ENCODE peak calls at places on chromosomes 4 and X, in five cellular contexts. Z is suprapubic skin; Q is stimulated activated CD4-positive, alpha-beta T cell treated with anti-CD3 and anti-CD28 coated beads, Interleukin-4, amount 100 ng/mL, for 24 hours; X is B cell; C is cardiac fibroblast. P is an unnamed sample.

GRCh38 chr4:173370130-173370476 is 651 bp upstream of the SAP30 start:
- DNase-seq in Z (peak), Q (peak), X (peak), C (no peak), P (no peak)

GRCh38 chr4:100289530-100289888 is 99.2 kb upstream of the DDIT4L start:
- DNase-seq in Z (no peak), Q (no peak), X (no peak), C (peak), P (no peak)

GRCh38 chr4:5357863-5358262 is 306.6 kb downstream of the STK32B start:
- DNase-seq in Z (no peak), Q (no peak), X (no peak), C (no peak), P (no peak)

GRCh38 chrX:111624169-111624568 is 56.8 kb upstream of the ALG13 start:
- DNase-seq in Z (no peak), Q (no peak), X (no peak), C (no peak), P (no peak)

GRCh38 chrX:109847257-109848187 is 114.5 kb upstream of the ACSL4 start:
- DNase-seq in Z (no peak), Q (no peak), X (no peak), C (peak), P (peak)

GRCh38 chrX:7235071-7235470 is 87.1 kb upstream of the PUDP start:
- DNase-seq in Z (no peak), Q (no peak), X (no peak), C (no peak), P (no peak)

GRCh38 chrX:42772874-42773273 is 5.1 kb downstream of the PPP1R2C start:
- DNase-seq in Z (no peak), Q (no peak), X (peak), C (no peak), P (no peak)

GRCh38 chr4:1345905-1346780 is 865 bp upstream of the UVSSA start:
- DNase-seq in Z (no peak), Q (peak), X (peak), C (peak), P (peak)

GRCh38 chrX:22559506-22559905 is 286.8 kb downstream of the CBLL2 start:
- DNase-seq in Z (no peak), Q (no peak), X (no peak), C (no peak), P (no peak)

GRCh38 chr4:22515145-22515887 is 550 bp downstream of the ADGRA3 start:
- DNase-seq in Z (no peak), Q (peak), X (peak), C (peak), P (peak)

GRCh38 chr4:10164877-10165283 is 48.3 kb upstream of the WDR1 start:
- DNase-seq in Z (no peak), Q (no peak), X (peak), C (peak), P (peak)